ENCODE peak calls at places on chromosomes 5 and 9, in nine cellular contexts. One of them, this sample, is unnamed.

GRCh38 chr9:131661954-131662621 is 77.8 kb downstream of the RAPGEF1 start:
- DNase-seq in GM20000: peak; percentile 50
- DNase-seq in stimulated activated CD4-positive, alpha-beta T cell treated with anti-CD3 and anti-CD28 coated beads, TNF-alpha, amount 100 ng/mL, for 1 hour: peak; percentile 53
- DNase-seq in HCT116: no peak
- DNase-seq in GM23248: no peak
- DNase-seq in neural crest cell: no peak
- DNase-seq in AG04449: no peak
- DNase-seq in cerebellar cortex: no peak
- DNase-seq in NCI-H1092 treated with DMSO at 0.1 percent for 48 hours: no peak
- DNase-seq in this sample: no peak

GRCh38 chr9:10026585-10026984 is 586.2 kb downstream of the PTPRD start:
- DNase-seq in GM20000: no peak
- DNase-seq in stimulated activated CD4-positive, alpha-beta T cell treated with anti-CD3 and anti-CD28 coated beads, TNF-alpha, amount 100 ng/mL, for 1 hour: no peak
- DNase-seq in HCT116: no peak
- DNase-seq in GM23248: no peak
- DNase-seq in neural crest cell: no peak
- DNase-seq in AG04449: no peak
- DNase-seq in cerebellar cortex: no peak
- DNase-seq in NCI-H1092 treated with DMSO at 0.1 percent for 48 hours: no peak
- DNase-seq in this sample: no peak

GRCh38 chr9:34426340-34427074 is 31.9 kb downstream of the FAM219A start:
- DNase-seq in GM20000: no peak
- DNase-seq in stimulated activated CD4-positive, alpha-beta T cell treated with anti-CD3 and anti-CD28 coated beads, TNF-alpha, amount 100 ng/mL, for 1 hour: no peak
- DNase-seq in HCT116: no peak
- DNase-seq in GM23248: no peak
- DNase-seq in neural crest cell: no peak
- DNase-seq in AG04449: no peak
- DNase-seq in cerebellar cortex: no peak
- DNase-seq in NCI-H1092 treated with DMSO at 0.1 percent for 48 hours: no peak
- DNase-seq in this sample: no peak

GRCh38 chr5:104843822-104844221 is 1281.2 kb upstream of the NUDT12 start:
- DNase-seq in GM20000: no peak
- DNase-seq in stimulated activated CD4-positive, alpha-beta T cell treated with anti-CD3 and anti-CD28 coated beads, TNF-alpha, amount 100 ng/mL, for 1 hour: no peak
- DNase-seq in HCT116: no peak
- DNase-seq in GM23248: no peak
- DNase-seq in neural crest cell: no peak
- DNase-seq in AG04449: no peak
- DNase-seq in cerebellar cortex: no peak
- DNase-seq in NCI-H1092 treated with DMSO at 0.1 percent for 48 hours: no peak
- DNase-seq in this sample: no peak

GRCh38 chr9:124015091-124015660 is 3.6 kb downstream of the LHX2 start:
- DNase-seq in GM20000: no peak
- DNase-seq in stimulated activated CD4-positive, alpha-beta T cell treated with anti-CD3 and anti-CD28 coated beads, TNF-alpha, amount 100 ng/mL, for 1 hour: no peak
- DNase-seq in HCT116: no peak
- DNase-seq in GM23248: no peak
- DNase-seq in neural crest cell: no peak
- DNase-seq in AG04449: no peak
- DNase-seq in cerebellar cortex: no peak
- DNase-seq in NCI-H1092 treated with DMSO at 0.1 percent for 48 hours: no peak
- DNase-seq in this sample: no peak

GRCh38 chr9:136685792-136686533 is 1.3 kb downstream of the AGPAT2 start:
- DNase-seq in GM20000: no peak
- DNase-seq in stimulated activated CD4-positive, alpha-beta T cell treated with anti-CD3 and anti-CD28 coated beads, TNF-alpha, amount 100 ng/mL, for 1 hour: no peak
- DNase-seq in HCT116: no peak
- DNase-seq in GM23248: peak; percentile 58
- DNase-seq in neural crest cell: no peak
- DNase-seq in AG04449: no peak
- DNase-seq in cerebellar cortex: no peak
- DNase-seq in NCI-H1092 treated with DMSO at 0.1 percent for 48 hours: no peak
- DNase-seq in this sample: no peak

GRCh38 chr9:130042931-130043653 is at the start of gene FNBP1:
- DNase-seq in GM20000: peak; percentile 95
- DNase-seq in stimulated activated CD4-positive, alpha-beta T cell treated with anti-CD3 and anti-CD28 coated beads, TNF-alpha, amount 100 ng/mL, for 1 hour: peak; percentile 75
- DNase-seq in HCT116: no peak
- DNase-seq in GM23248: peak; percentile 90
- DNase-seq in neural crest cell: peak; percentile 74
- DNase-seq in AG04449: no peak
- DNase-seq in cerebellar cortex: peak; percentile 72
- DNase-seq in NCI-H1092 treated with DMSO at 0.1 percent for 48 hours: peak; percentile 80
- DNase-seq in this sample: no peak

GRCh38 chr9:38039907-38040682 is 28.9 kb downstream of the SHB start:
- DNase-seq in GM20000: no peak
- DNase-seq in stimulated activated CD4-positive, alpha-beta T cell treated with anti-CD3 and anti-CD28 coated beads, TNF-alpha, amount 100 ng/mL, for 1 hour: no peak
- DNase-seq in HCT116: no peak
- DNase-seq in GM23248: no peak
- DNase-seq in neural crest cell: no peak
- DNase-seq in AG04449: no peak
- DNase-seq in cerebellar cortex: no peak
- DNase-seq in NCI-H1092 treated with DMSO at 0.1 percent for 48 hours: no peak
- DNase-seq in this sample: no peak

GRCh38 chr5:107295914-107296313 is 374.8 kb downstream of the EFNA5 start:
- DNase-seq in GM20000: no peak
- DNase-seq in stimulated activated CD4-positive, alpha-beta T cell treated with anti-CD3 and anti-CD28 coated beads, TNF-alpha, amount 100 ng/mL, for 1 hour: no peak
- DNase-seq in HCT116: no peak
- DNase-seq in GM23248: no peak
- DNase-seq in neural crest cell: no peak
- DNase-seq in AG04449: no peak
- DNase-seq in cerebellar cortex: no peak
- DNase-seq in NCI-H1092 treated with DMSO at 0.1 percent for 48 hours: no peak
- DNase-seq in this sample: no peak

GRCh38 chr9:13915591-13916301 is 398.2 kb downstream of the NFIB start:
- DNase-seq in GM20000: no peak
- DNase-seq in stimulated activated CD4-positive, alpha-beta T cell treated with anti-CD3 and anti-CD28 coated beads, TNF-alpha, amount 100 ng/mL, for 1 hour: no peak
- DNase-seq in HCT116: no peak
- DNase-seq in GM23248: peak; percentile 42
- DNase-seq in neural crest cell: no peak
- DNase-seq in AG04449: no peak
- DNase-seq in cerebellar cortex: no peak
- DNase-seq in NCI-H1092 treated with DMSO at 0.1 percent for 48 hours: no peak
- DNase-seq in this sample: no peak